ENCODE peak calls at places on chromosomes 13 and 19, in six cellular contexts. Z, P, E, Y, L and F are unnamed samples.

GRCh38 chr19:58575183-58576041 is 2.3 kb upstream of the MZF1 start:
- DNase-seq in E (no peak), L (peak), Y (peak), Z (peak), P (peak), F (no peak)

GRCh38 chr19:40588110-40588854 is 11.6 kb downstream of the SHKBP1 start:
- DNase-seq in P (no peak), L (no peak), Z (no peak), E (no peak), Y (peak), F (no peak)

GRCh38 chr19:11505032-11505503 is 571 bp downstream of the ZNF653 start:
- DNase-seq in E (peak), Y (peak), P (peak), L (peak), Z (peak), F (peak)

GRCh38 chr19:30626567-30626966 is 254.4 kb downstream of the ZNF536 start:
- DNase-seq in L (no peak), Y (no peak), P (no peak), E (no peak), Z (no peak), F (no peak)

GRCh38 chr13:33676045-33676699 is 141.8 kb upstream of the RFC3 start:
- DNase-seq in E (no peak), Y (peak), P (no peak), Z (no peak), L (no peak), F (no peak)

GRCh38 chr19:42567567-42567966 is 27.2 kb downstream of the CEACAM8 start:
- DNase-seq in Y (no peak), E (no peak), P (no peak), Z (no peak), L (no peak), F (no peak)

GRCh38 chr13:91270031-91270430 is 77.5 kb upstream of the MIR17HG start:
- DNase-seq in Y (no peak), P (no peak), L (no peak), E (no peak), Z (no peak), F (no peak)

GRCh38 chr13:33494596-33495214 is 209.2 kb upstream of the STARD13 start:
- DNase-seq in L (peak), Z (no peak), E (no peak), P (no peak), Y (peak), F (no peak)

GRCh38 chr19:15631817-15632216 is 8.9 kb upstream of the CYP4F3 start:
- DNase-seq in Z (no peak), E (peak), L (no peak), Y (peak), P (peak), F (no peak)

GRCh38 chr13:47184311-47184710 is 287.5 kb upstream of the HTR2A start:
- DNase-seq in Y (peak), P (no peak), Z (no peak), L (peak), E (no peak), F (no peak)

GRCh38 chr13:107835339-107836018 is 379.9 kb downstream of the LIG4 start:
- DNase-seq in E (no peak), Y (no peak), L (peak), Z (no peak), P (no peak), F (no peak)

GRCh38 chr13:107006646-107007045 is 438.7 kb upstream of the ARGLU1 start:
- DNase-seq in Z (no peak), P (no peak), Y (no peak), E (no peak), L (peak), F (no peak)

GRCh38 chr13:26585136-26585535 is 27.7 kb downstream of the WASF3 start:
- DNase-seq in L (peak), P (no peak), Z (no peak), E (no peak), Y (no peak), F (no peak)

GRCh38 chr19:5103061-5103701 is 134.3 kb downstream of the KDM4B start:
- DNase-seq in E (peak), L (peak), Z (no peak), P (no peak), Y (no peak), F (no peak)

GRCh38 chr19:15283141-15283885 is 49.0 kb downstream of the BRD4 start:
- DNase-seq in Y (peak), L (peak), Z (no peak), P (peak), E (no peak), F (no peak)

GRCh38 chr13:99431927-99432636 is 69.2 kb upstream of the TM9SF2 start:
- DNase-seq in P (peak), L (no peak), Z (no peak), Y (no peak), E (no peak), F (no peak)

GRCh38 chr13:80783926-80784325 is 443.0 kb upstream of the SPRY2 start:
- DNase-seq in L (no peak), Z (no peak), P (no peak), E (no peak), Y (no peak), F (no peak)

GRCh38 chr13:24680921-24681585 is 845 bp downstream of the ATP12A start:
- DNase-seq in E (no peak), Z (no peak), L (no peak), P (no peak), Y (no peak), F (no peak)

GRCh38 chr19:13554506-13555235 is 48.4 kb upstream of the CACNA1A start:
- DNase-seq in Z (no peak), L (no peak), Y (no peak), P (no peak), E (no peak), F (no peak)

GRCh38 chr19:30340724-30341595 is 31.2 kb upstream of the ZNF536 start:
- DNase-seq in E (no peak), Y (no peak), P (no peak), Z (no peak), L (no peak), F (no peak)

GRCh38 chr19:43683905-43684304 is 13.9 kb upstream of the PLAUR start:
- DNase-seq in L (no peak), P (no peak), E (no peak), Y (no peak), Z (no peak), F (no peak)

GRCh38 chr13:58852076-58852475 is 1220.5 kb downstream of the PCDH17 start:
- DNase-seq in Z (no peak), Y (no peak), P (no peak), L (no peak), E (no peak), F (no peak)

GRCh38 chr19:21147540-21147939 is 5.7 kb downstream of the ZNF431 start:
- DNase-seq in Z (no peak), E (no peak), P (no peak), Y (no peak), L (no peak), F (no peak)

GRCh38 chr19:48258350-48258749 is 2.6 kb upstream of the CARD8 start:
- DNase-seq in L (no peak), P (peak), Y (peak), E (no peak), Z (no peak), F (no peak)

GRCh38 chr19:29040291-29040690 is 172.7 kb downstream of the UQCRFS1 start:
- DNase-seq in E (peak), Y (no peak), Z (no peak), P (no peak), L (no peak), F (no peak)

GRCh38 chr13:113483504-113484287 is 6.8 kb downstream of the DCUN1D2 start:
- DNase-seq in Z (no peak), E (peak), P (no peak), L (no peak), Y (no peak), F (no peak)

GRCh38 chr13:80590551-80590950 is 249.6 kb upstream of the SPRY2 start:
- DNase-seq in L (no peak), Y (no peak), E (no peak), Z (no peak), P (no peak), F (no peak)

GRCh38 chr13:107271226-107271625 is 703.3 kb upstream of the ARGLU1 start:
- DNase-seq in Y (no peak), E (no peak), P (no peak), Z (no peak), L (peak), F (no peak)

GRCh38 chr19:2607712-2608601 is 94.5 kb downstream of the GNG7 start:
- DNase-seq in E (no peak), P (peak), Z (peak), L (no peak), Y (no peak), F (no peak)

GRCh38 chr13:93254775-93255174 is 28.2 kb downstream of the GPC6 start:
- DNase-seq in E (no peak), P (no peak), Z (no peak), Y (no peak), L (no peak), F (no peak)

GRCh38 chr13:113528798-113529180 is 38.3 kb upstream of the DCUN1D2 start:
- DNase-seq in Z (no peak), Y (no peak), P (no peak), E (no peak), L (no peak), F (no peak)

GRCh38 chr19:41997121-41997850 is 3.3 kb upstream of the ATP1A3 start:
- DNase-seq in Y (peak), E (peak), L (peak), Z (peak), P (peak), F (no peak)